ENCODE peak calls at places on chromosomes 12 and 14, in six cellular contexts. W is NCI-H1105, N is NCI-H2029, D is astrocyte of the spinal cord, R is foreskin fibroblast, G is HFF-Myc. Q is an unnamed sample.

GRCh38 chr14:73754911-73755360 is 40.8 kb upstream of the PNMA1 start:
- DNase-seq in W (no peak), R (no peak), D (peak), N (no peak), G (no peak), Q (no peak)

GRCh38 chr12:11896530-11896929 is 174.2 kb upstream of the BCL2L14 start:
- DNase-seq in R (no peak), D (no peak), N (no peak), G (no peak), W (peak), Q (no peak)

GRCh38 chr12:76633415-76633814 is 73.8 kb upstream of the OSBPL8 start:
- DNase-seq in R (no peak), N (peak), G (no peak), W (no peak), D (no peak), Q (no peak)

GRCh38 chr12:4230526-4230925 is 43.0 kb upstream of the CCND2 start:
- DNase-seq in D (no peak), W (no peak), N (no peak), R (no peak), G (no peak), Q (no peak)

GRCh38 chr12:29743801-29744200 is 39.9 kb downstream of the TMTC1 start:
- DNase-seq in N (no peak), D (peak), G (no peak), R (peak), W (no peak), Q (no peak)

GRCh38 chr12:4383304-4383865 is 3.9 kb upstream of the FGF23 start:
- DNase-seq in R (no peak), N (no peak), G (no peak), D (no peak), W (no peak), Q (no peak)

GRCh38 chr14:52315355-52315718 is 1.2 kb downstream of the PTGER2 start:
- DNase-seq in R (no peak), N (no peak), D (no peak), G (no peak), W (no peak), Q (no peak)

GRCh38 chr12:650983-651382 is 12.3 kb downstream of the NINJ2 start:
- DNase-seq in G (no peak), D (no peak), R (no peak), N (no peak), W (no peak), Q (no peak)

GRCh38 chr12:89369166-89369565 is 16.9 kb upstream of the DUSP6 start:
- DNase-seq in R (no peak), W (no peak), G (no peak), D (no peak), N (no peak), Q (no peak)

GRCh38 chr12:64912501-64912900 is 88.1 kb downstream of the TBC1D30 start:
- DNase-seq in R (peak), W (no peak), G (no peak), D (peak), N (no peak), Q (no peak)

GRCh38 chr14:94617366-94617941 is 5.3 kb downstream of the SERPINA3 start:
- DNase-seq in D (no peak), R (no peak), G (no peak), N (no peak), W (no peak), Q (no peak)

GRCh38 chr12:47835831-47836155 is 16.1 kb upstream of the HDAC7 start:
- DNase-seq in D (no peak), G (no peak), R (no peak), N (no peak), W (no peak), Q (no peak)

GRCh38 chr12:131025234-131025633 is 71.5 kb downstream of the ADGRD1 start:
- DNase-seq in R (no peak), G (no peak), N (no peak), W (no peak), D (no peak), Q (no peak)

GRCh38 chr14:80973918-80974317 is 18.5 kb downstream of the TSHR start:
- DNase-seq in N (no peak), G (no peak), W (peak), D (peak), R (no peak), Q (no peak)